ENCODE peak calls at places on chromosomes 6 and 20, in ten cellular contexts. Q is neural crest cell; W is Peyer's patch; H is activated T-helper 1 cell treated with anti-CD3 and anti-CD28 coated beads, Interleukin-12 subunit alpha, Interleukin-12 subunit beta, Interleukin-2, Interleukin-4 antibody, amounts not matched to agents 30 ng/mL and 10 ng/mL and 1 ng/mL, durations not matched to agents 14 hours and 24 hours and 36 hours; F is Ammon's horn; N is amniotic stem cell; P is lower lobe of right lung; U is SK-N-DZ; D is EL; O is ELR. Z is an unnamed sample.

GRCh38 chr6:24357336-24358218 is at the start of gene DCDC2:
- DNase-seq in W (peak), U (no peak), Q (no peak), F (no peak), H (peak), O (peak), N (no peak), D (peak), P (peak), Z (peak)

GRCh38 chr6:47083586-47084047 is 41.5 kb upstream of the ADGRF1 start:
- DNase-seq in F (peak), Q (no peak), P (peak), O (peak), N (no peak), D (peak), H (no peak), U (peak), W (peak), Z (no peak)

GRCh38 chr6:36979343-36979742 is 6.7 kb downstream of the MTCH1 start:
- DNase-seq in O (peak), H (peak), P (no peak), Q (no peak), U (no peak), W (no peak), D (peak), F (peak), N (no peak), Z (no peak)

GRCh38 chr20:35318502-35319157 is 26.4 kb upstream of the FAM83C start:
- DNase-seq in H (no peak), N (no peak), F (no peak), W (no peak), O (peak), P (no peak), Q (no peak), D (peak), U (no peak), Z (no peak)

GRCh38 chr6:2522521-2522920 is 228.2 kb downstream of the MYLK4 start:
- DNase-seq in N (no peak), D (peak), U (no peak), H (no peak), F (no peak), P (no peak), W (no peak), Q (no peak), O (peak), Z (no peak)

GRCh38 chr6:112743343-112743742 is 396.2 kb downstream of the RFPL4B start:
- DNase-seq in D (no peak), H (no peak), W (no peak), U (no peak), F (peak), P (no peak), O (no peak), Q (no peak), N (no peak), Z (no peak)

GRCh38 chr6:169106176-169106575 is 147.5 kb downstream of the THBS2 start:
- DNase-seq in F (no peak), W (no peak), U (no peak), H (no peak), N (no peak), O (peak), P (no peak), D (peak), Q (no peak), Z (no peak)

GRCh38 chr6:153625089-153625488 is 414.0 kb upstream of the OPRM1 start:
- DNase-seq in D (peak), O (peak), F (no peak), P (no peak), N (no peak), W (no peak), H (no peak), Q (no peak), U (no peak), Z (no peak)

GRCh38 chr6:83985308-83985713 is 48.3 kb upstream of the MRAP2 start:
- DNase-seq in Q (no peak), P (no peak), N (no peak), O (no peak), H (no peak), F (no peak), W (no peak), D (no peak), U (no peak), Z (no peak)

GRCh38 chr20:48597521-48598302 is 230.1 kb downstream of the PREX1 start:
- DNase-seq in Q (no peak), U (no peak), N (no peak), W (no peak), F (no peak), H (no peak), P (peak), D (no peak), O (no peak), Z (no peak)

GRCh38 chr6:134026597-134026996 is 25.8 kb downstream of the SLC2A12 start:
- DNase-seq in O (peak), W (no peak), D (peak), U (no peak), F (no peak), Q (no peak), H (no peak), N (no peak), P (no peak), Z (no peak)

GRCh38 chr6:29755295-29755871 is 32.1 kb downstream of the HLA-F start:
- DNase-seq in P (no peak), U (no peak), H (no peak), O (no peak), D (no peak), F (no peak), N (no peak), W (no peak), Q (no peak), Z (no peak)

GRCh38 chr20:24450646-24451376 is 18.6 kb upstream of the SYNDIG1 start:
- DNase-seq in P (no peak), F (no peak), W (no peak), N (no peak), Q (no peak), H (no peak), D (no peak), O (no peak), U (no peak), Z (no peak)

GRCh38 chr6:148758492-148758891 is 11.7 kb downstream of the UST start:
- DNase-seq in O (no peak), D (no peak), F (peak), U (no peak), H (no peak), W (peak), P (no peak), N (no peak), Q (no peak), Z (peak)

GRCh38 chr6:9482030-9482731 is 932.7 kb downstream of the TFAP2A start:
- DNase-seq in Q (no peak), F (peak), U (no peak), P (no peak), O (peak), N (peak), D (peak), W (no peak), H (no peak), Z (no peak)